ENCODE peak calls at places on chromosomes 13 and 19, in seven cellular contexts. D is thoracic aorta; V is ovary; E is CD4-positive, alpha-beta T cell; I is stomach; C is heart left ventricle; U is endothelial cell. W is an unnamed sample.

GRCh38 chr13:50224534-50224933 is 209.3 kb downstream of the KCNRG start:
- DNase-seq in I (no peak), C (no peak), D (no peak), U (no peak), E (no peak), V (no peak), W (no peak)

GRCh38 chr13:59477011-59477410 is 686.7 kb downstream of the DIAPH3 start:
- DNase-seq in D (no peak), E (no peak), I (no peak), U (no peak), V (no peak), C (no peak), W (no peak)

GRCh38 chr19:35344511-35345031 is 3.1 kb upstream of the FFAR1 start:
- DNase-seq in I (no peak), C (no peak), E (no peak), D (no peak), V (peak), U (no peak), W (no peak)

GRCh38 chr19:55683449-55684261 is 8.6 kb downstream of the EPN1 start:
- DNase-seq in U (no peak), V (no peak), D (no peak), C (no peak), E (no peak), I (peak), W (no peak)

GRCh38 chr13:25095862-25096453 is at the start of gene PABPC3:
- DNase-seq in V (no peak), E (no peak), C (no peak), U (no peak), I (no peak), D (no peak), W (no peak)

GRCh38 chr19:39679056-39679790 is 23.5 kb downstream of the LGALS16 start:
- DNase-seq in U (no peak), I (no peak), V (no peak), E (no peak), D (no peak), C (no peak), W (no peak)

GRCh38 chr19:37986048-37986750 is 79.2 kb downstream of the SIPA1L3 start:
- DNase-seq in U (no peak), I (no peak), C (no peak), E (no peak), V (no peak), D (no peak), W (no peak)

GRCh38 chr19:377801-378581 is 31.0 kb downstream of the C2CD4C start:
- DNase-seq in E (no peak), U (no peak), D (no peak), I (no peak), V (no peak), C (no peak), W (no peak)

GRCh38 chr13:32639502-32640105 is 53.4 kb downstream of the PDS5B start:
- DNase-seq in D (peak), I (peak), V (peak), U (peak), C (peak), E (peak), W (peak)

GRCh38 chr13:44974056-44974798 is 15.0 kb downstream of the NUFIP1 start:
- DNase-seq in I (peak), E (no peak), C (peak), U (no peak), V (no peak), D (peak), W (no peak)

GRCh38 chr13:95201814-95202521 is 99.3 kb downstream of the ABCC4 start:
- DNase-seq in D (no peak), E (no peak), I (no peak), C (no peak), V (no peak), U (no peak), W (no peak)

GRCh38 chr19:43780706-43781525 is at the start of gene KCNN4:
- DNase-seq in D (no peak), U (no peak), V (no peak), I (peak), E (peak), C (no peak), W (no peak)

GRCh38 chr19:2405256-2405655 is 22.1 kb downstream of the TIMM13 start:
- DNase-seq in C (no peak), I (no peak), E (no peak), D (no peak), V (no peak), U (no peak), W (no peak)

GRCh38 chr13:41139296-41139966 is 6.8 kb upstream of the KBTBD6 start:
- DNase-seq in I (no peak), D (no peak), C (no peak), U (no peak), V (no peak), E (no peak), W (no peak)

GRCh38 chr13:113979791-113980471 is 6.1 kb upstream of the C13orf46 start:
- DNase-seq in D (no peak), V (no peak), C (no peak), U (no peak), I (no peak), E (no peak), W (no peak)

GRCh38 chr19:30783212-30783611 is 411.0 kb downstream of the ZNF536 start:
- DNase-seq in E (no peak), D (no peak), I (no peak), U (no peak), C (no peak), V (no peak), W (no peak)

GRCh38 chr19:29724102-29724641 is 9.1 kb upstream of the C19orf12 start:
- DNase-seq in V (no peak), C (no peak), D (no peak), U (peak), I (no peak), E (no peak), W (peak)

GRCh38 chr13:74794582-74794981 is 660.4 kb upstream of the KLF12 start:
- DNase-seq in E (no peak), C (no peak), I (no peak), V (no peak), U (no peak), D (no peak), W (no peak)
- TF ChIP-seq CTCF in E (no peak), C (no peak), I (no peak), V (no peak), U (no peak), D (no peak), W (no peak)

GRCh38 chr19:13847033-13847899 is 29.7 kb upstream of the NANOS3 start:
- DNase-seq in U (peak), V (peak), I (peak), C (peak), E (peak), D (peak), W (peak)
- TF ChIP-seq CTCF in U (peak), V (peak), I (no peak), C (peak), E (peak), D (no peak), W (peak)

DNA sequence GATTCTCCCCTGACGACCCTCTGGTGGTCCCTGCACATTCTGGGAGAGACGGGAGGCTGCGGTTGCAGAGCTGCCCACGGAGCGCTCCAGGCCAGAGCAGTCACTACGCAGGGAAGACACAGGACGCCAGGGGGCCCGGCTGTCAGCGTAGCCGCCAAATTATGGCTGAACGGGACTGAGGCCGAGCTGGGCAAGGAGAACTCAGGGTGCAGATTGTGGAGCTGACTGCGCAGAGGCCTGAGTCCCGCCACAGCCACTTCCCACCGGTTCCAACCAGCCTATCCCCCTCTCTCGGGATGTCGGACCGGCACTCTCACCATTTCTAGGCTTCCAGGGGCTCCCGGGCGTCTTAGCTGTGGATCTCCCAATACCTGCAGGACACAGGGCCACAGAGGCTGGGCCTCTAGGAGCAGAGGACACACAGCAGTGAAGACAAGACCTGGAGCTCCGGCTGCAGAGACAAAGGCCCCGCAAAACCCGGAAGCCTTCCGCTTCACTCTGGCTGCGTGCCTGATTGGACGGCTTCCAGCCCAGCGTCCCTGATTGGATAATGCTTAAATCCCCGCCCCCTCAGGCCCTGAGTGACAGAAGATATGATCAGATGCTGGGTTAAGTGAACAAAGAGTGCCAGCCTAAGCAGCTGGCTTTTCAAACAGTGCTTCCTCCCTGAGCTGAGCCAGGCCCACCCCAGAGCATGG is at the start of gene ZNF737:
- DNase-seq in V (peak), C (peak), D (peak), U (peak), I (peak), E (peak), W (peak)
- TF ChIP-seq CTCF in V (peak), C (no peak), D (peak), U (peak), I (peak), E (peak), W (peak)

GRCh38 chr13:108959254-108959653 is 329.8 kb downstream of the MYO16 start:
- DNase-seq in E (no peak), V (no peak), I (no peak), C (no peak), D (no peak), U (no peak), W (no peak)
- TF ChIP-seq CTCF in E (no peak), V (no peak), I (no peak), C (no peak), D (no peak), U (no peak), W (no peak)

GRCh38 chr19:5651361-5651760 is 28.5 kb downstream of the SAFB start:
- DNase-seq in I (no peak), V (no peak), E (no peak), U (no peak), C (no peak), D (no peak), W (no peak)
- TF ChIP-seq CTCF in I (no peak), V (no peak), E (no peak), U (no peak), C (no peak), D (no peak), W (no peak)

DNA sequence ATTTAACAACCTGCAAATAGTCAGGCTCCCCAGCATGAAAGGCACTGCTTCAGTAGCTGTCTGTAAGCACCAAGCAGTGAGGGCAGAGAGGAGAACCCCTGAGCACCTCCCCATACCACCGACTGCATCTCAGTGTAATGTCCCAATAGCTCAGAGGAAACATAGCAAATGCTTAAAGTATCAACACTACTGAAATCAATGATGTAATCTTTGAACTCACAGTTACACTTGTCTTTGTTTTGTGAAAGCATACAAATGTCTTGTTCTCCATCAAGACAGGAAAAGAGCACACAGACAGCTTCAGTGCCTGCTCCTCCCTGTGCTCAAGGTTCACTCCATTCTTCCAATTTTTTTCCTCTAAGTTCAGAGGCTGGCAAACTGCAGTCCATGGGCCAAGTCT is 94.7 kb downstream of the IRS2 start:
- DNase-seq in I (no peak), D (no peak), V (no peak), E (no peak), U (no peak), C (no peak), W (no peak)
- TF ChIP-seq CTCF in I (no peak), D (no peak), V (no peak), E (no peak), U (no peak), C (no peak), W (no peak)

DNA sequence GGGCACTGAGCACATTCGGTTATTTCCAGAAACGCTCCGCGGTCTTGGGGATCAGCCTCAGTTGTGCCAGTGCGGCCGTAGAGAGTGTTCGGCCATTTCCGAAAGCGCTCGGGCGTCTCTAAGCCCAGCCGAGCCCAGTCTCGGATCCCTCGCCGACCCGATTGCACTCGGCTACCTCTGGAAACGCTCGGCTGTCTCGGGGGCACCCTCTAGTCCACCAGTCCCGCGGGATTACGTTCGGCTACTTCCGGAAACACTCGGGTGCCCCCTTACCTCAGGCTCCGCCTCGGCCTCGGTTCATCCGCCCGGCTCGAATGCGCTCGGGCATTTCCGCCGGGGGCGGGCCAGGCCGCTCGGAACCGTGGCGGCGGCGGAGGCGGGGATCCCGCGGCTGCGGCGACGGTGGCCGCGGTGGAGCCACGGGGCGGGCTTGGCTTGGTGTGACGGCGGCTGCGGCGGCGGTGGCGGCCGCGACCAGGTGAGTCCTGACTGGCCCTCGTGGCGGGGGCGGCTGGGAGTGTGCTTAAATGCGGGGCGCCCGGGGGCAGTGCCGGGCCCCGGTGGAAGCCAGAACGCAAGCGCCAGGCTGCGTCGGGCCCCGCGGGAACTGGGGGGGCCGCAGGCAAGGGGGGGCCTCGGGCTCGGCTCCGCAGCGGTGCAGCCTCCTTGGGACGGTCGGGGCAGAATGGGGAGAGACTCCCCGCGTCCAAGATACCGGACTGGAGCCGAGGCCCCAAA is at the start of gene PIK3R2:
- DNase-seq in V (peak), D (peak), U (peak), C (peak), I (peak), E (peak), W (peak)
- TF ChIP-seq CTCF in V (no peak), D (no peak), U (no peak), C (no peak), I (no peak), E (peak), W (no peak)

W was measured in neural crest cell.